ENCODE peak calls at places on chromosome 2, in six cellular contexts. One of them, this sample, is unnamed.
A peak's percentile ranks its signal among the peaks of the same experiment; 100 is the strongest.

GRCh38 chr2:8605350-8606065 is 76.3 kb upstream of the ID2 start:
- DNase-seq in endothelial cell of umbilical vein: no peak
- DNase-seq in breast epithelium: no peak
- DNase-seq in upper lobe of left lung: no peak
- DNase-seq in Panc1: peak; percentile 18
- DNase-seq in GM12878: no peak
- DNase-seq in this sample: no peak

GRCh38 chr2:138877421-138877820 is 97.2 kb upstream of the NXPH2 start:
- DNase-seq in upper lobe of left lung: no peak
- DNase-seq in GM12878: no peak
- DNase-seq in Panc1: no peak
- DNase-seq in endothelial cell of umbilical vein: no peak
- DNase-seq in breast epithelium: no peak
- DNase-seq in this sample: no peak

GRCh38 chr2:140316345-140316744 is 1536.2 kb upstream of the NXPH2 start:
- DNase-seq in upper lobe of left lung: no peak
- DNase-seq in endothelial cell of umbilical vein: no peak
- DNase-seq in Panc1: no peak
- DNase-seq in GM12878: no peak
- DNase-seq in breast epithelium: no peak
- DNase-seq in this sample: no peak

GRCh38 chr2:39608690-39609457 is 56.8 kb upstream of the TMEM178A start:
- DNase-seq in breast epithelium: no peak
- DNase-seq in endothelial cell of umbilical vein: no peak
- DNase-seq in upper lobe of left lung: no peak
- DNase-seq in Panc1: no peak
- DNase-seq in GM12878: no peak
- DNase-seq in this sample: no peak

GRCh38 chr2:21415234-21415633 is 291.5 kb downstream of the TDRD15 start:
- DNase-seq in upper lobe of left lung: no peak
- DNase-seq in breast epithelium: no peak
- DNase-seq in GM12878: no peak
- DNase-seq in endothelial cell of umbilical vein: no peak
- DNase-seq in Panc1: no peak
- DNase-seq in this sample: no peak

GRCh38 chr2:172693037-172693436 is 42.6 kb upstream of the RAPGEF4 start:
- DNase-seq in upper lobe of left lung: peak; percentile 23
- DNase-seq in Panc1: peak; percentile 94
- DNase-seq in breast epithelium: no peak
- DNase-seq in endothelial cell of umbilical vein: peak; percentile 98
- DNase-seq in GM12878: no peak
- DNase-seq in this sample: peak; percentile 83

GRCh38 chr2:20625491-20625919 is 25.4 kb downstream of the HS1BP3 start:
- DNase-seq in upper lobe of left lung: no peak
- DNase-seq in Panc1: no peak
- DNase-seq in endothelial cell of umbilical vein: no peak
- DNase-seq in GM12878: no peak
- DNase-seq in breast epithelium: no peak
- DNase-seq in this sample: no peak

GRCh38 chr2:81324046-81324445 is 1019.5 kb upstream of the LRRTM1 start:
- DNase-seq in GM12878: no peak
- DNase-seq in breast epithelium: no peak
- DNase-seq in upper lobe of left lung: no peak
- DNase-seq in Panc1: no peak
- DNase-seq in endothelial cell of umbilical vein: no peak
- DNase-seq in this sample: no peak

GRCh38 chr2:98483257-98483861 is 38.7 kb downstream of the INPP4A start:
- DNase-seq in upper lobe of left lung: no peak
- DNase-seq in GM12878: peak; percentile 88
- DNase-seq in endothelial cell of umbilical vein: no peak
- DNase-seq in breast epithelium: no peak
- DNase-seq in Panc1: no peak
- DNase-seq in this sample: no peak

GRCh38 chr2:199581935-199582336 is 124.2 kb upstream of the SATB2 start:
- DNase-seq in breast epithelium: no peak
- DNase-seq in upper lobe of left lung: no peak
- DNase-seq in GM12878: no peak
- DNase-seq in Panc1: no peak
- DNase-seq in endothelial cell of umbilical vein: peak; percentile 19
- DNase-seq in this sample: no peak

GRCh38 chr2:101855776-101856175 is 136.0 kb upstream of the IL1R2 start:
- DNase-seq in breast epithelium: no peak
- DNase-seq in GM12878: no peak
- DNase-seq in endothelial cell of umbilical vein: no peak
- DNase-seq in upper lobe of left lung: no peak
- DNase-seq in Panc1: no peak
- DNase-seq in this sample: no peak

GRCh38 chr2:212995920-212996319 is 155.5 kb downstream of the IKZF2 start:
- DNase-seq in GM12878: no peak
- DNase-seq in breast epithelium: no peak
- DNase-seq in Panc1: no peak
- DNase-seq in endothelial cell of umbilical vein: no peak
- DNase-seq in upper lobe of left lung: no peak
- DNase-seq in this sample: no peak

GRCh38 chr2:201882353-201883095 is 76.2 kb downstream of the CDK15 start:
- DNase-seq in breast epithelium: no peak
- DNase-seq in Panc1: no peak
- DNase-seq in endothelial cell of umbilical vein: no peak
- DNase-seq in upper lobe of left lung: no peak
- DNase-seq in GM12878: no peak
- DNase-seq in this sample: no peak

GRCh38 chr2:44671276-44671675 is 270.2 kb upstream of the SIX3 start:
- DNase-seq in endothelial cell of umbilical vein: no peak
- DNase-seq in Panc1: no peak
- DNase-seq in breast epithelium: no peak
- DNase-seq in GM12878: no peak
- DNase-seq in upper lobe of left lung: no peak
- DNase-seq in this sample: no peak

GRCh38 chr2:39640107-39640506 is 25.6 kb upstream of the TMEM178A start:
- DNase-seq in GM12878: no peak
- DNase-seq in Panc1: no peak
- DNase-seq in upper lobe of left lung: no peak
- DNase-seq in breast epithelium: no peak
- DNase-seq in endothelial cell of umbilical vein: no peak
- DNase-seq in this sample: no peak

GRCh38 chr2:163604941-163605555 is 130.8 kb downstream of the FIGN start:
- DNase-seq in GM12878: no peak
- DNase-seq in Panc1: peak; percentile 15
- DNase-seq in endothelial cell of umbilical vein: no peak
- DNase-seq in breast epithelium: no peak
- DNase-seq in upper lobe of left lung: no peak
- DNase-seq in this sample: no peak

GRCh38 chr2:241945311-241945710 is 75.8 kb downstream of the RTP5 start:
- DNase-seq in GM12878: no peak
- DNase-seq in endothelial cell of umbilical vein: no peak
- DNase-seq in upper lobe of left lung: no peak
- DNase-seq in breast epithelium: no peak
- DNase-seq in Panc1: no peak
- DNase-seq in this sample: no peak

GRCh38 chr2:54879598-54880355 is 156.3 kb downstream of the EML6 start:
- DNase-seq in upper lobe of left lung: no peak
- DNase-seq in endothelial cell of umbilical vein: no peak
- DNase-seq in GM12878: no peak
- DNase-seq in Panc1: no peak
- DNase-seq in breast epithelium: no peak
- DNase-seq in this sample: peak; percentile 68

GRCh38 chr2:154698789-154699559 is 479 bp downstream of the KCNJ3 start:
- DNase-seq in breast epithelium: no peak
- DNase-seq in Panc1: no peak
- DNase-seq in upper lobe of left lung: no peak
- DNase-seq in GM12878: no peak
- DNase-seq in endothelial cell of umbilical vein: no peak
- DNase-seq in this sample: no peak

GRCh38 chr2:131673400-131674173 is 145.9 kb downstream of the CCDC74A start:
- DNase-seq in upper lobe of left lung: peak; percentile 84
- DNase-seq in GM12878: no peak
- DNase-seq in endothelial cell of umbilical vein: peak; percentile 67
- DNase-seq in Panc1: no peak
- DNase-seq in breast epithelium: peak; percentile 57
- DNase-seq in this sample: peak; percentile 84

GRCh38 chr2:13040043-13040442 is 323.3 kb downstream of the TRIB2 start:
- DNase-seq in GM12878: no peak
- DNase-seq in upper lobe of left lung: no peak
- DNase-seq in Panc1: no peak
- DNase-seq in endothelial cell of umbilical vein: no peak
- DNase-seq in breast epithelium: no peak
- DNase-seq in this sample: no peak

GRCh38 chr2:224869601-224870000 is 153.4 kb upstream of the CCDC195 start:
- DNase-seq in Panc1: no peak
- DNase-seq in endothelial cell of umbilical vein: no peak
- DNase-seq in GM12878: no peak
- DNase-seq in breast epithelium: peak; percentile 35
- DNase-seq in upper lobe of left lung: no peak
- DNase-seq in this sample: no peak

GRCh38 chr2:241501099-241501541 is 7.3 kb downstream of the STK25 start:
- DNase-seq in breast epithelium: no peak
- DNase-seq in endothelial cell of umbilical vein: no peak
- DNase-seq in upper lobe of left lung: no peak
- DNase-seq in Panc1: no peak
- DNase-seq in GM12878: no peak
- DNase-seq in this sample: no peak

GRCh38 chr2:158473719-158474392 is 17.1 kb downstream of the PKP4 start:
- DNase-seq in breast epithelium: no peak
- DNase-seq in upper lobe of left lung: no peak
- DNase-seq in GM12878: no peak
- DNase-seq in endothelial cell of umbilical vein: no peak
- DNase-seq in Panc1: no peak
- DNase-seq in this sample: no peak
- TF ChIP-seq CTCF in breast epithelium: no peak
- TF ChIP-seq CTCF in upper lobe of left lung: no peak
- TF ChIP-seq CTCF in GM12878: no peak
- TF ChIP-seq CTCF in endothelial cell of umbilical vein: no peak
- TF ChIP-seq CTCF in Panc1: peak; percentile 42
- TF ChIP-seq CTCF in this sample: no peak

DNA sequence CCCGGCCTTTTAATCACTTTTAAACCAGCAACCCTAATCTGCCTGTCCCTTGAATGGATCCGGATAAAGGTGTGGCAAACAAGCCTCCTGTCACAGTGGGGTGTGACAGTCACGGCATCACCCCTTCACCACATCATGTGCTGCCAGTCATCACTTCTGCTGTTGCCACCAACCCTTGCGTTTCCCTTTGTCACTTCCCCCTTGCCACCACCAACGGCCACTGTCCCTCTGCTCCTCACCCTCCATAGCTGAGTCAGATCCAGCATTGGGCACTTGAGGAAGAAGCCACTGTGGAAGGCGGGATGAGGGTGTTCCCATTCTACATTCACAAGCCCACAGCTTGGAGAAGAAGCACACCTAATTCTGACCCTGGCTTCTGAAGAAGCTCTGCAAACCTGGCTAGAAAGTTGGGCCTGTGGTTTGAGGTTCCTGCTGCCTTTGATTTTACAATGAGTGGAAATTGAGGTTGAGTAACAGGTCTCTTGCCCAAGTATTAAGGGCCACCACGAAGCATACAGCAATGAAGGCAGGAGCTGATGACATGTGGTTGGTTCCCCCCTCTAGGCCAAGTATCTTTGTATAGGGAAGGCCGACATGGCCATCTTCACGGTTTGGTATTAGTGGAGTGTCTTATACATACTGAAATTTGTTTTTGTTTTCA is 22.9 kb upstream of the DARS1 start:
- DNase-seq in breast epithelium: peak; percentile 19
- DNase-seq in Panc1: no peak
- DNase-seq in endothelial cell of umbilical vein: no peak
- DNase-seq in upper lobe of left lung: peak; percentile 87
- DNase-seq in GM12878: no peak
- DNase-seq in this sample: peak; percentile 46
- TF ChIP-seq POLR2AphosphoS5 in breast epithelium: no peak
- TF ChIP-seq POLR2AphosphoS5 in Panc1: no peak
- TF ChIP-seq POLR2AphosphoS5 in endothelial cell of umbilical vein: no peak
- TF ChIP-seq POLR2AphosphoS5 in upper lobe of left lung: peak; percentile 77
- TF ChIP-seq POLR2AphosphoS5 in GM12878: no peak
- TF ChIP-seq POLR2AphosphoS5 in this sample: no peak

GRCh38 chr2:128260239-128261138 is 58.2 kb downstream of the HS6ST1 start:
- DNase-seq in endothelial cell of umbilical vein: peak; percentile 59
- DNase-seq in upper lobe of left lung: peak; percentile 72
- DNase-seq in breast epithelium: peak; percentile 57
- DNase-seq in Panc1: no peak
- DNase-seq in GM12878: no peak
- DNase-seq in this sample: no peak
- TF ChIP-seq CTCF in endothelial cell of umbilical vein: no peak
- TF ChIP-seq CTCF in upper lobe of left lung: no peak
- TF ChIP-seq CTCF in breast epithelium: peak; percentile 38
- TF ChIP-seq CTCF in Panc1: no peak
- TF ChIP-seq CTCF in GM12878: no peak
- TF ChIP-seq CTCF in this sample: no peak

DNA sequence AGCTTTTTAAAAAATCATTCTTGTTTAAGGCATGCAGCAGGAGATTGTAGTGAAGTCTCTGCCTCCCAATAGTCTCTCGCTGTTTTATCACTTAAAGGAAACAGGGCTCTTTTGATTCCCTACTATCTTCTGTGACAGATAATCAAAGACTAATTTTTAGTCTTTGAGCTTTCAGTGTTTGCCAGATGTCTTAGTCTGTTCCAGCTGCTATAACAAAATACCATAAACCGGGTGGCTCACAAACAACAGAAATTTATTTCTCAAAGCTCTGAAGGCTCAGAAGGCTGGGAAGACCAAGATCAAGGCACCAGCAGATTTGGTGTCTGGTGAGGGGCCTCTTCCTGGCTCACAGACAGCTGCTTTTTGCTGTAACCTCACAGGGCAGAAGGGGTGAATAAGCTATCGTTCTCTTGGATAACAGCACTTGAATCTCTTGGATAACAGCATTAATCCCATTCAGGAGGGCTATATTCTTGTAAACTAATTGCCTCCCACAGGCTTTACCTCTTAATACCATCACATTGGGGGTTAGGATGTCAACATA is 37.8 kb upstream of the STAT4 start:
- DNase-seq in endothelial cell of umbilical vein: no peak
- DNase-seq in Panc1: no peak
- DNase-seq in upper lobe of left lung: no peak
- DNase-seq in GM12878: no peak
- DNase-seq in breast epithelium: no peak
- DNase-seq in this sample: no peak
- TF ChIP-seq POLR2AphosphoS5 in endothelial cell of umbilical vein: no peak
- TF ChIP-seq POLR2AphosphoS5 in Panc1: no peak
- TF ChIP-seq POLR2AphosphoS5 in upper lobe of left lung: no peak
- TF ChIP-seq POLR2AphosphoS5 in GM12878: no peak
- TF ChIP-seq POLR2AphosphoS5 in breast epithelium: no peak
- TF ChIP-seq POLR2AphosphoS5 in this sample: no peak

GRCh38 chr2:122748552-122749011 is 993.1 kb downstream of the TSN start:
- DNase-seq in breast epithelium: no peak
- DNase-seq in Panc1: peak; percentile 35
- DNase-seq in endothelial cell of umbilical vein: peak; percentile 63
- DNase-seq in GM12878: no peak
- DNase-seq in upper lobe of left lung: no peak
- DNase-seq in this sample: no peak
- TF ChIP-seq CTCF in breast epithelium: no peak
- TF ChIP-seq CTCF in Panc1: no peak
- TF ChIP-seq CTCF in endothelial cell of umbilical vein: no peak
- TF ChIP-seq CTCF in GM12878: peak; percentile 34
- TF ChIP-seq CTCF in upper lobe of left lung: no peak
- TF ChIP-seq CTCF in this sample: no peak

DNA sequence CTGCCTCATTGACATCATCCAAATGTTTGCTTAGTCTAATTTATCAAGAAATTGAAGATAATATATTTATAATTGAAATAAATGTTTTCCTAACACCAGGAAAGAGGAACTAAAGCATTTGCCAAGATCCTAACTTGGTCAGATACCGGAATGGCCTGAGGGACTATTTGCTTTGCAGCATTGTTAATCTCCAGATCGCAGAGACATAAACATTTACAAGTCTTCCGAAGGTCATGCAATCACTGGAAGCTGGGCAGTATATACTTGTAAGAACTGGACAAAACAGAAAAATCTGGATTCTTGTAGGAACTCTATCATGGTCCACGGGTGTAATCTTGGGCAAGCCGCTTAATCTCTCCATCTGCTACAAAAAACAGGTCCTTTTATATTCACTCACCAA is 42.2 kb downstream of the CYBRD1 start:
- DNase-seq in breast epithelium: no peak
- DNase-seq in upper lobe of left lung: no peak
- DNase-seq in endothelial cell of umbilical vein: peak; percentile 17
- DNase-seq in Panc1: no peak
- DNase-seq in GM12878: no peak
- DNase-seq in this sample: no peak
- TF ChIP-seq POLR2AphosphoS5 in breast epithelium: no peak
- TF ChIP-seq POLR2AphosphoS5 in upper lobe of left lung: no peak
- TF ChIP-seq POLR2AphosphoS5 in endothelial cell of umbilical vein: no peak
- TF ChIP-seq POLR2AphosphoS5 in Panc1: no peak
- TF ChIP-seq POLR2AphosphoS5 in GM12878: no peak
- TF ChIP-seq POLR2AphosphoS5 in this sample: no peak